ENCODE peak calls at places on chromosomes 7 and 10, in five cellular contexts. X is RPMI7951; L is GM06990; P is activated naive CD8-positive, alpha-beta T cell treated with anti-CD3 and anti-CD28 coated beads for 36 hours; K is T1000. A is an unnamed sample.

GRCh38 chr7:141003172-141004080 is 11.3 kb downstream of the MRPS33 start:
- DNase-seq in L (no peak), X (no peak), P (no peak), K (no peak), A (no peak)

GRCh38 chr10:44974082-44974627 is 4.5 kb downstream of the DEPP1 start:
- DNase-seq in K (no peak), L (peak), P (no peak), X (no peak), A (peak)

GRCh38 chr7:80724249-80724871 is 85.9 kb downstream of the CD36 start:
- DNase-seq in K (no peak), P (no peak), X (peak), L (no peak), A (no peak)

GRCh38 chr7:131111-132094 is 61.0 kb upstream of the FAM20C start:
- DNase-seq in X (no peak), L (no peak), K (no peak), P (no peak), A (peak)

GRCh38 chr7:150959739-150960734 is 18.1 kb downstream of the KCNH2 start:
- DNase-seq in X (no peak), L (no peak), K (no peak), P (no peak), A (peak)

GRCh38 chr7:112453505-112454171 is 3.4 kb downstream of the IFRD1 start:
- DNase-seq in L (no peak), P (no peak), K (no peak), X (peak), A (no peak)

GRCh38 chr10:47438857-47439474 is 44.9 kb downstream of the ANXA8 start:
- DNase-seq in K (peak), X (peak), L (no peak), P (no peak), A (peak)

GRCh38 chr7:30933124-30933893 is 21.7 kb downstream of the AQP1 start:
- DNase-seq in K (no peak), L (no peak), X (no peak), P (no peak), A (no peak)

GRCh38 chr10:63084690-63085377 is 48.3 kb upstream of the NRBF2 start:
- DNase-seq in L (no peak), K (no peak), P (no peak), X (no peak), A (no peak)

A was measured in left ventricle myocardium superior.